ENCODE peak calls at places on chromosomes 4 and X, in ten cellular contexts. N, C, L, V, T, I, G, X, B and S are unnamed samples.
A peak's percentile ranks its signal among the peaks of the same experiment; 100 is the strongest.

GRCh38 chrX:29215251-29215650 is 628.0 kb downstream of the IL1RAPL1 start:
- DNase-seq in N (no peak), C (peak; percentile 3), L (no peak), V (no peak), T (no peak), I (no peak), G (no peak), X (no peak), B (no peak), S (no peak)

GRCh38 chrX:1249101-1249887 is 19.3 kb upstream of the CSF2RA start:
- DNase-seq in N (peak; percentile 23), C (peak; percentile 31), L (peak; percentile 36), V (no peak), T (peak; percentile 60), I (peak; percentile 63), G (no peak), X (no peak), B (no peak), S (peak; percentile 24)

GRCh38 chrX:22686138-22686541 is 313.6 kb upstream of the DDX53 start:
- DNase-seq in N (no peak), C (peak; percentile 81), L (no peak), V (peak; percentile 6), T (no peak), I (no peak), G (no peak), X (peak; percentile 70), B (peak; percentile 48), S (no peak)

GRCh38 chrX:70026851-70027200 is 22.9 kb downstream of the AWAT2 start:
- DNase-seq in N (no peak), C (no peak), L (no peak), V (no peak), T (no peak), I (no peak), G (no peak), X (no peak), B (no peak), S (no peak)

GRCh38 chr4:176123710-176124407 is 58.2 kb downstream of the WDR17 start:
- DNase-seq in N (peak; percentile 49), C (peak; percentile 42), L (peak; percentile 18), V (no peak), T (peak; percentile 18), I (no peak), G (peak; percentile 52), X (no peak), B (no peak), S (peak; percentile 9)

GRCh38 chr4:76993787-76994641 is 44.5 kb downstream of the SEPTIN11 start:
- DNase-seq in N (peak; percentile 60), C (no peak), L (no peak), V (no peak), T (no peak), I (no peak), G (peak; percentile 56), X (no peak), B (no peak), S (no peak)

GRCh38 chrX:42948723-42949122 is 170.8 kb upstream of the PPP1R2C start:
- DNase-seq in N (no peak), C (no peak), L (no peak), V (no peak), T (no peak), I (no peak), G (no peak), X (no peak), B (no peak), S (no peak)

GRCh38 chr4:111883557-111883999 is 261.7 kb upstream of the FAM241A start:
- DNase-seq in N (no peak), C (no peak), L (no peak), V (no peak), T (no peak), I (no peak), G (no peak), X (peak; percentile 25), B (peak; percentile 92), S (no peak)

GRCh38 chr4:102139932-102140331 is 205.3 kb downstream of the SLC39A8 start:
- DNase-seq in N (no peak), C (no peak), L (no peak), V (no peak), T (peak; percentile 1), I (no peak), G (no peak), X (no peak), B (no peak), S (no peak)

GRCh38 chr4:74062954-74063353 is 24.5 kb upstream of the CXCL3 start:
- DNase-seq in N (no peak), C (no peak), L (no peak), V (no peak), T (no peak), I (no peak), G (no peak), X (no peak), B (no peak), S (no peak)

GRCh38 chr4:85952518-85952917 is 407.3 kb downstream of the MAPK10 start:
- DNase-seq in N (no peak), C (peak; percentile 56), L (no peak), V (no peak), T (peak; percentile 38), I (no peak), G (no peak), X (no peak), B (no peak), S (no peak)

GRCh38 chr4:66572949-66573348 is 902.7 kb upstream of the EPHA5 start:
- DNase-seq in N (no peak), C (peak; percentile 2), L (no peak), V (no peak), T (peak; percentile 72), I (no peak), G (no peak), X (no peak), B (no peak), S (no peak)

GRCh38 chr4:48939785-48940184 is 33.2 kb upstream of the OCIAD2 start:
- DNase-seq in N (no peak), C (peak; percentile 66), L (no peak), V (no peak), T (peak; percentile 45), I (no peak), G (no peak), X (no peak), B (no peak), S (no peak)

GRCh38 chrX:95056901-95057300 is 1382.9 kb downstream of the FAM133A start:
- DNase-seq in N (no peak), C (peak; percentile 33), L (no peak), V (no peak), T (peak; percentile 2), I (no peak), G (no peak), X (peak; percentile 2), B (no peak), S (no peak)

GRCh38 chr4:76067652-76068286 is 6.7 kb upstream of the ART3 start:
- DNase-seq in N (peak; percentile 70), C (peak; percentile 85), L (peak; percentile 86), V (peak; percentile 26), T (peak; percentile 61), I (peak; percentile 71), G (peak; percentile 73), X (peak; percentile 12), B (no peak), S (peak; percentile 81)

GRCh38 chr4:180310616-180311015 is 1932.6 kb upstream of the TENM3 start:
- DNase-seq in N (no peak), C (no peak), L (no peak), V (no peak), T (no peak), I (no peak), G (no peak), X (no peak), B (no peak), S (no peak)

GRCh38 chrX:9341305-9342201 is 123.3 kb upstream of the TBL1X start:
- DNase-seq in N (peak; percentile 71), C (peak; percentile 55), L (peak; percentile 72), V (no peak), T (peak; percentile 69), I (peak; percentile 81), G (peak; percentile 68), X (no peak), B (peak; percentile 63), S (peak; percentile 81)